ENCODE peak calls at places on chromosomes 6 and 20, in four cellular contexts. A is progenitor cell of endocrine pancreas; F is AG09319; E is stimulated activated CD4-positive, alpha-beta T cell treated with anti-CD3 and anti-CD28 coated beads, Interleukin-1b, Interleukin-23, amount 100 ng/mL, for 48 hours. N is an unnamed sample.

GRCh38 chr20:4613718-4614620 is 107.7 kb upstream of the PRND start:
- DNase-seq in A (no peak), F (no peak), E (peak; percentile 62), N (no peak)

GRCh38 chr6:169556758-169557505 is 144.9 kb downstream of the WDR27 start:
- DNase-seq in A (no peak), F (no peak), E (peak; percentile 55), N (no peak)

GRCh38 chr20:19930461-19930860 is 86.7 kb upstream of the NAA20 start:
- DNase-seq in A (no peak), F (no peak), E (no peak), N (no peak)

GRCh38 chr6:162237331-162237730 is 490.2 kb downstream of the PRKN start:
- DNase-seq in A (no peak), F (no peak), E (no peak), N (no peak)

GRCh38 chr20:62708591-62709536 is at the start of gene NTSR1:
- DNase-seq in A (no peak), F (no peak), E (no peak), N (no peak)

GRCh38 chr6:161088676-161089328 is 97.2 kb downstream of the MAP3K4 start:
- DNase-seq in A (no peak), F (no peak), E (no peak), N (no peak)

GRCh38 chr20:51172558-51173428 is 149.9 kb upstream of the KCNG1 start:
- DNase-seq in A (no peak), F (no peak), E (no peak), N (no peak)

GRCh38 chr6:82183642-82184282 is 63.8 kb downstream of the IBTK start:
- DNase-seq in A (no peak), F (no peak), E (no peak), N (no peak)

GRCh38 chr20:49747707-49748524 is 34.2 kb upstream of the B4GALT5 start:
- DNase-seq in A (no peak), F (peak; percentile 79), E (no peak), N (no peak)

GRCh38 chr6:14635195-14635594 is 517.6 kb downstream of the CD83 start:
- DNase-seq in A (no peak), F (no peak), E (peak; percentile 27), N (no peak)

GRCh38 chr6:167465497-167465896 is 140.6 kb downstream of the TTLL2 start:
- DNase-seq in A (no peak), F (no peak), E (no peak), N (no peak)

GRCh38 chr6:148973809-148974208 is 227.0 kb downstream of the UST start:
- DNase-seq in A (no peak), F (no peak), E (no peak), N (peak; percentile 16)

GRCh38 chr6:52130440-52130839 is 43.0 kb upstream of the PKHD1 start:
- DNase-seq in A (no peak), F (no peak), E (no peak), N (no peak)

GRCh38 chr20:51536116-51537069 is 6.1 kb downstream of the NFATC2 start:
- DNase-seq in A (no peak), F (no peak), E (no peak), N (peak; percentile 94)

GRCh38 chr6:127051571-127052260 is 66.8 kb upstream of the RSPO3 start:
- DNase-seq in A (no peak), F (no peak), E (no peak), N (no peak)

GRCh38 chr20:17466641-17467040 is 64.5 kb downstream of the BFSP1 start:
- DNase-seq in A (no peak), F (no peak), E (no peak), N (no peak)

GRCh38 chr6:2940010-2940850 is 31.1 kb downstream of the SERPINB6 start:
- DNase-seq in A (no peak), F (no peak), E (peak; percentile 91), N (no peak)

GRCh38 chr20:10595230-10595629 is 78.6 kb downstream of the JAG1 start:
- DNase-seq in A (no peak), F (no peak), E (no peak), N (no peak)

GRCh38 chr6:46296586-46296985 is 125.8 kb upstream of the ENPP5 start:
- DNase-seq in A (no peak), F (no peak), E (no peak), N (no peak)

GRCh38 chr20:43558412-43559146 is at the start of gene SGK2:
- DNase-seq in A (peak; percentile 55), F (no peak), E (no peak), N (no peak)

GRCh38 chr6:148509789-148510581 is 167.3 kb downstream of the SASH1 start:
- DNase-seq in A (no peak), F (peak; percentile 98), E (no peak), N (no peak)

GRCh38 chr6:168179133-168179532 is 100.1 kb upstream of the FRMD1 start:
- DNase-seq in A (no peak), F (no peak), E (no peak), N (no peak)

GRCh38 chr20:20215976-20216727 is 151.8 kb upstream of the INSM1 start:
- DNase-seq in A (no peak), F (no peak), E (no peak), N (peak; percentile 88)

GRCh38 chr6:98845201-98846020 is 11.0 kb downstream of the POU3F2 start:
- DNase-seq in A (peak; percentile 74), F (peak; percentile 43), E (peak; percentile 63), N (peak; percentile 68)

GRCh38 chr6:39901670-39902069 is 32.6 kb downstream of the MOCS1 start:
- DNase-seq in A (no peak), F (no peak), E (no peak), N (no peak)

GRCh38 chr6:26122793-26123674 is 35.8 kb downstream of the HFE start:
- DNase-seq in A (peak; percentile 65), F (peak; percentile 97), E (peak; percentile 95), N (peak; percentile 93)

GRCh38 chr6:71082033-71082620 is 125.3 kb upstream of the B3GAT2 start:
- DNase-seq in A (no peak), F (peak; percentile 8), E (no peak), N (no peak)

N was measured in NCI-H1092.